ENCODE peak calls at places on chromosome 1, in four cellular contexts. One of them, this sample, is unnamed.

GRCh38 chr1:28064064-28064463 is 24.3 kb downstream of the EYA3 start:
- DNase-seq in effector memory CD4-positive, alpha-beta T cell: no peak
- DNase-seq in HFF-Myc: peak
- DNase-seq in GM19239: no peak
- DNase-seq in this sample: no peak

GRCh38 chr1:184954232-184954995 is 19.9 kb downstream of the NIBAN1 start:
- DNase-seq in GM19239: no peak
- DNase-seq in effector memory CD4-positive, alpha-beta T cell: no peak
- DNase-seq in HFF-Myc: no peak
- DNase-seq in this sample: no peak

GRCh38 chr1:91129017-91129416 is 107.2 kb upstream of the ZNF644 start:
- DNase-seq in effector memory CD4-positive, alpha-beta T cell: no peak
- DNase-seq in HFF-Myc: no peak
- DNase-seq in GM19239: no peak
- DNase-seq in this sample: no peak

GRCh38 chr1:64046243-64046642 is 157.2 kb upstream of the UBE2U start:
- DNase-seq in HFF-Myc: no peak
- DNase-seq in GM19239: no peak
- DNase-seq in effector memory CD4-positive, alpha-beta T cell: no peak
- DNase-seq in this sample: no peak

GRCh38 chr1:244201750-244202149 is 150.7 kb downstream of the ZBTB18 start:
- DNase-seq in effector memory CD4-positive, alpha-beta T cell: no peak
- DNase-seq in HFF-Myc: no peak
- DNase-seq in GM19239: no peak
- DNase-seq in this sample: no peak

GRCh38 chr1:220368352-220369265 is 96.4 kb upstream of the RAB3GAP2 start:
- DNase-seq in HFF-Myc: peak
- DNase-seq in effector memory CD4-positive, alpha-beta T cell: no peak
- DNase-seq in GM19239: no peak
- DNase-seq in this sample: no peak

GRCh38 chr1:151935154-151935553 is 25.8 kb upstream of the THEM4 start:
- DNase-seq in effector memory CD4-positive, alpha-beta T cell: no peak
- DNase-seq in HFF-Myc: no peak
- DNase-seq in GM19239: no peak
- DNase-seq in this sample: no peak

GRCh38 chr1:116311756-116312691 is 61.0 kb upstream of the ATP1A1 start:
- DNase-seq in effector memory CD4-positive, alpha-beta T cell: no peak
- DNase-seq in GM19239: no peak
- DNase-seq in HFF-Myc: no peak
- DNase-seq in this sample: no peak